ENCODE peak calls at places on chromosome 20, in four cellular contexts. P, W, A and J are unnamed samples.

GRCh38 chr20:21710341-21710740 is 4.9 kb downstream of the PAX1 start:
- DNase-seq in P (no peak), A (no peak), W (no peak), J (no peak)

GRCh38 chr20:57650756-57651483 is 30.7 kb upstream of the ZBP1 start:
- DNase-seq in W (no peak), A (no peak), P (no peak), J (no peak)

GRCh38 chr20:56516631-56517030 is 7.9 kb upstream of the FAM209A start:
- DNase-seq in P (no peak), A (no peak), W (no peak), J (no peak)

GRCh38 chr20:23048283-23049200 is 930 bp downstream of the THBD start:
- DNase-seq in A (peak; percentile 80), W (peak; percentile 1), P (no peak), J (no peak)

GRCh38 chr20:33669224-33669623 is 2.5 kb downstream of the ACTL10 start:
- DNase-seq in A (no peak), W (no peak), P (peak; percentile 71), J (no peak)

GRCh38 chr20:24160563-24161355 is 172.2 kb upstream of the GGTLC1 start:
- DNase-seq in P (peak; percentile 60), A (peak; percentile 65), W (peak; percentile 63), J (no peak)

GRCh38 chr20:33654680-33655161 is 7.4 kb upstream of the C20orf144 start:
- DNase-seq in P (no peak), W (no peak), A (no peak), J (no peak)

GRCh38 chr20:57714409-57715267 is 4.8 kb upstream of the PMEPA1 start:
- DNase-seq in W (peak; percentile 69), A (no peak), P (no peak), J (no peak)

GRCh38 chr20:47317127-47317895 is 39.2 kb downstream of the ZMYND8 start:
- DNase-seq in W (peak; percentile 98), P (no peak), A (no peak), J (peak; percentile 83)

GRCh38 chr20:56422131-56422823 is 10.2 kb downstream of the CASS4 start:
- DNase-seq in A (no peak), W (peak; percentile 88), P (no peak), J (no peak)

GRCh38 chr20:35663813-35664543 is 722 bp downstream of the CPNE1 start:
- DNase-seq in A (peak; percentile 66), W (peak; percentile 6), P (peak; percentile 81), J (peak; percentile 86)

GRCh38 chr20:24948939-24949679 is at the start of gene CST7:
- DNase-seq in A (no peak), P (no peak), W (no peak), J (peak; percentile 65)

GRCh38 chr20:41050361-41051019 is 21.9 kb downstream of the TOP1 start:
- DNase-seq in A (no peak), W (peak; percentile 68), P (no peak), J (no peak)

GRCh38 chr20:40821438-40821837 is 132.4 kb upstream of the MAFB start:
- DNase-seq in W (no peak), A (no peak), P (no peak), J (no peak)

GRCh38 chr20:57612916-57613315 is 7.3 kb downstream of the ZBP1 start:
- DNase-seq in A (no peak), P (no peak), W (no peak), J (no peak)

GRCh38 chr20:6051505-6051904 is 2.4 kb downstream of the LRRN4 start:
- DNase-seq in W (peak; percentile 73), A (no peak), P (no peak), J (no peak)

GRCh38 chr20:63963784-63964301 is 5.9 kb downstream of the ZNF512B start:
- DNase-seq in W (no peak), A (no peak), P (no peak), J (no peak)

GRCh38 chr20:25453035-25453810 is 45.8 kb downstream of the GINS1 start:
- DNase-seq in W (peak; percentile 43), A (no peak), P (no peak), J (no peak)

GRCh38 chr20:51542033-51542893 is at the start of gene NFATC2:
- DNase-seq in P (peak; percentile 85), A (peak; percentile 77), W (no peak), J (peak; percentile 65)
- H3K27ac ChIP-seq in P (peak within 1 kb of the TSS; percentile 90), A (no peak within 1 kb of the TSS), W (no peak within 1 kb of the TSS), J (peak within 1 kb of the TSS; percentile 95)

GRCh38 chr20:8357703-8358102 is 225.6 kb downstream of the PLCB1 start:
- DNase-seq in W (no peak), P (no peak), A (no peak), J (no peak)

GRCh38 chr20:8362457-8362856 is 230.4 kb downstream of the PLCB1 start:
- DNase-seq in P (no peak), W (no peak), A (no peak), J (no peak)

GRCh38 chr20:8361008-8361652 is 229.1 kb downstream of the PLCB1 start:
- DNase-seq in W (peak; percentile 58), P (no peak), A (no peak), J (no peak)

GRCh38 chr20:8361779-8362178 is 229.7 kb downstream of the PLCB1 start:
- DNase-seq in A (no peak), W (no peak), P (no peak), J (no peak)

DNA sequence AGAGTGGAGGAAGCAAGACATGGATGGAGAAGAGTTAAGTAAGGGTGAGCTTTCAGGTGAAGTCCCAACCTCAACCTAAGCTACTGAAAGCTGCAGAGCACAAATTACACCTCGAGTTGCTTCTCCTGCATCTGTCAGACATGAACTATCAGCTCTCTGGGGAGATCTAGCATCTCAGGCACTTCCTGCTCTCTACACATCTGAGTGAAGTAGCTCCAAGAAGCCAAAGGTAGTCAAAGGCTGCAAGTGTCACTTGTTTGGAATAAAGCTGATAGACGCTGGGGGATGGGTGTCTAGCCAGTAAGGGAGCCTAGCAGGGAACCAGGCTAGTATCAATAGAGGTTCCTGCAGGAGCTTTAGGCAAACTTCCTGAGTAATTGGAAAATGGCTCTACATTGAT is 228.0 kb downstream of the PLCB1 start:
- DNase-seq in W (no peak), P (peak; percentile 48), A (no peak), J (no peak)
- H3K4me3 ChIP-seq in W (no peak overlapping the region), P (no peak overlapping the region), A (no peak overlapping the region), J (no peak overlapping the region)

GRCh38 chr20:45346291-45346718 is 1.9 kb downstream of the SDC4 start:
- DNase-seq in A (no peak), P (no peak), W (no peak), J (no peak)
- H3K27ac ChIP-seq in A (no peak overlapping the region), P (no peak overlapping the region), W (peak overlapping the region; percentile 91), J (no peak overlapping the region)

GRCh38 chr20:62186096-62186426 is 3.2 kb downstream of the MTG2 start:
- DNase-seq in W (no peak), P (no peak), A (no peak), J (no peak)
- H3K4me3 ChIP-seq in W (no peak overlapping the region), P (no peak overlapping the region), A (no peak overlapping the region), J (no peak overlapping the region)

DNA sequence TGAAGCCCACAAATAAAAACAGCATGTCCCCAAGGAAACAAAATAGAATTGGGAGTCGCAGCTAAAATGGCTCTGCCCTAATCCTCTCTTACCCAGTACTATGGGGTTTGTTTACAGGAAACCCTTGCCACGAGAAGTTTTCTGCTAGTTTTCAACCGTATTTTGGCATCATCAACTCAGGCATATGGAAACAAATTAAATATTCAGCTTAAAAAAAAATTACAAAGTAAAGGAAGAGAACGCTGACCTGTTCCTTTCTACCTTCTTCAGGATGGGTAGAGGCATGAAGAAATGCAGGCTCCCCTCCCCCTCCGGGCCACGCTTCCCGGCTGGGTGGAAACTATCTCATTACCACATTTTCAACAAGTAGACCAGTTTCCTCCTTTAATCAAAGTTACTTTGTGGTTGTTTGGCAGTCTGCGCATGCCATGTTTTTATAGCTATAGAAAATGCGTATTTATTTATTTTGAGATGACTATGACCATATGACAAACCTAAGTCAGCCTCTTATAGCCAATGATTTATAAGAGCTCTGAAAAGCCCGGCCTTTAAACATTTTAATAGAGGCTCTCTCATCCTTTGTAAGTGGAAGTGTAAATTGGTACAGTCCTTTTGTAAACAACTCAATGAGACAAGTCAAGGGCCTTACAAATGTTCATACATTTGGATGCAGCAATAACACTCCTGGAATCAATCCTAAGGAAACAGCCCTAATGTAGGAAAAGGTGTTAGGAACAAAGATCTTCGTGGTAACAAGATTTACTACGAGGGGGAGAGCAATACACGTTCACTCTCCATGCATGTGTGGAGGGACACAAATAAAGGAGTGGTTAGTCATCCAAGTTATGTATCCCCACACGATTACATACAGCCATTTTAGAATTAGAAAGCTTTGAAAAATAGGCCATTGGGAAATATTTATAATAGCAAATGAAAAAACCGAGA is 16.1 kb upstream of the ZNF217 start:
- DNase-seq in P (no peak), W (peak; percentile 63), A (peak; percentile 56), J (peak; percentile 85)
- H3K27ac ChIP-seq in P (no peak overlapping the region), W (peak overlapping the region; percentile 76), A (peak overlapping the region; percentile 64), J (peak overlapping the region; percentile 72)

DNA sequence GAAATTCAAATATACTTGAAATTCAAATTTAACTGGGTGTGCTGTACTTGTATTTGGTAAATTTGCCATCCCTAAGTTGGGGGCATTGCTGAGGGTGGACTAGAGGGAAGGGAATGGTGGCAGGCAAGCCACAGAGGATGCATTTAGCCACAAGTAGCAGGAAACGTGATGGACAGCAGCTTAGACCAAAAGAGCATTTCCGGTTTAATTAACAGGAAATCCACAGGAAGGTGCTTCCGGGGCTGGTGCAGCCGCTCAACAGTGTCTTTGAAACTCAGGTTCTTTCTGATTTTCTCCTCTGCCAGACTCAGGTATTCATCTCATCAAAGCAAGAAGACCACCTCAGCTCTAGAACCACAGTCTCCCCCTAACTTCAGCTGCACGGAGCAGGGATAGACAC is 7.9 kb upstream of the BCAS1 start:
- DNase-seq in W (no peak), P (no peak), A (no peak), J (no peak)
- H3K4me3 ChIP-seq in W (no peak overlapping the region), P (no peak overlapping the region), A (no peak overlapping the region), J (peak overlapping the region; percentile 47)

DNA sequence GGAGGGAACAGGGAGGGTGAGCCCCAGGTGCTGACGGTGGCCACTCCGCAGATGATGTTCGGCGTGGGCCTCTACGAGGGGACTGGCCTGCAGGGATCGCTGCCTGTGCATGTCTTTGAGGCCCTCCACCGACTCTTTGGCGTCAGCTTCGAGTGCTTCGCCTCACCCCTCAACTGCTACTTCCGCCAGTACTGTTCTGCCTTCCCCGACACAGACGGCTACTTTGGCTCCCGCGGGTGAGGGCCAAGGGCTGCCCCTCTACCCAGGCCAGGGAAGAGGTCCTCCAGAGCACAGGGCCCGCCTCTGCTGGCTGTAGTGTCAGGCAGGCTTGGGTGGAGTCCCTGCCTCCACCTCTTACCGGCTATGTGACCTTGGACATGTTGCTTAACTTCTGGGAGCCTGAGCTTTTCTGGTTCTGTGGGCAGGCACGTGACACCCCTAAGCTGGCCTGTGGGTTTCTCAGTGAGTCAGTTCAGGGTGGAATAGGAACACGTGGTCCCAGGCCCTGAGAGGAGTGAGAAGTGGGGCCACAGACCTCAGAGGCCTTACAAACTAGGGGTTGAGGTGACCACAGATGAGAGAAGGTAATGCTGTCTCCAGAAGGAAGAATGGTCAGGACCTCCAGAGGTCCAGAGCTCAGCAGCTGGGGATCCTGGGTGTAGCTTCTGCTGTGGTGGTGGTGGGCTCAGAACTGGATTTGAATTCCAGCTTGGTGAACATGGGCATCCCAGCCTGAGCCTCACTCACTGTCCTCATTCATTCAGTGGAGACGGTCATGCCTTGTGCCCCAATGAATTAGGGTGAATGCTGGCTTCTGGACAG is 11.9 kb downstream of the PCIF1 start:
- DNase-seq in A (no peak), W (no peak), P (no peak), J (no peak)
- H3K27ac ChIP-seq in A (no peak overlapping the region), W (no peak overlapping the region), P (no peak overlapping the region), J (no peak overlapping the region)